ENCODE peak calls at places on chromosomes 12 and 14, in eight cellular contexts. U is lung; I is stomach; M is pancreas; K is hepatocyte; Z is transverse colon; E is neural progenitor cell; W is CD8-positive, alpha-beta memory T cell. G is an unnamed sample. For H3K4me1, the result is how much of the 10 kb centered on the place peaks cover.

GRCh38 chr12:44875417-44875953 is 630 bp downstream of the NELL2 start:
- DNase-seq in U (no peak), I (no peak), M (no peak), K (peak), Z (no peak), E (peak), W (no peak), G (peak)

GRCh38 chr14:32319368-32320049 is 9.6 kb upstream of the AKAP6 start:
- DNase-seq in U (no peak), I (no peak), M (no peak), K (no peak), Z (no peak), E (no peak), W (no peak), G (peak)

GRCh38 chr12:1797011-1797901 is 23.1 kb upstream of the LRTM2 start:
- DNase-seq in U (peak), I (peak), M (peak), K (no peak), Z (peak), E (no peak), W (peak), G (peak)

GRCh38 chr14:78967111-78967809 is 797.1 kb downstream of the NRXN3 start:
- DNase-seq in U (no peak), I (no peak), M (no peak), K (no peak), Z (no peak), E (no peak), W (no peak), G (no peak)

GRCh38 chr12:42744539-42745156 is 155.1 kb upstream of the PRICKLE1 start:
- DNase-seq in U (no peak), I (no peak), M (no peak), K (peak), Z (no peak), E (no peak), W (no peak), G (no peak)

GRCh38 chr12:131962069-131962468 is 12.3 kb downstream of the EP400 start:
- DNase-seq in U (no peak), I (no peak), M (no peak), K (no peak), Z (no peak), E (no peak), W (no peak), G (no peak)

GRCh38 chr12:54216580-54217308 is 28.0 kb upstream of the SMUG1 start:
- DNase-seq in U (peak), I (peak), M (peak), K (peak), Z (peak), E (peak), W (peak), G (peak)

GRCh38 chr14:34699873-34700621 is 14.3 kb downstream of the CFL2 start:
- DNase-seq in U (no peak), I (no peak), M (no peak), K (peak), Z (no peak), E (no peak), W (no peak), G (no peak)

GRCh38 chr14:71242237-71242748 is 335.0 kb downstream of the PCNX1 start:
- DNase-seq in U (no peak), I (no peak), M (no peak), K (peak), Z (no peak), E (no peak), W (no peak), G (no peak)

GRCh38 chr12:80551897-80552296 is 107.9 kb downstream of the PTPRQ start:
- DNase-seq in U (no peak), I (no peak), M (no peak), K (peak), Z (no peak), E (no peak), W (no peak), G (no peak)

GRCh38 chr14:37153483-37153882 is 18.9 kb downstream of the SLC25A21 start:
- DNase-seq in U (no peak), I (no peak), M (no peak), K (no peak), Z (no peak), E (no peak), W (no peak), G (no peak)

GRCh38 chr14:72443991-72444431 is 449.9 kb downstream of the DPF3 start:
- DNase-seq in U (no peak), I (no peak), M (no peak), K (no peak), Z (no peak), E (no peak), W (no peak), G (peak)

GRCh38 chr14:87992349-87992719 is 648 bp downstream of the GALC start:
- DNase-seq in U (no peak), I (no peak), M (no peak), K (no peak), Z (no peak), E (peak), W (no peak), G (peak)

GRCh38 chr12:53011889-53012288 is 5.6 kb downstream of the EIF4B start:
- DNase-seq in U (no peak), I (no peak), M (no peak), K (no peak), Z (no peak), E (no peak), W (no peak), G (peak)

GRCh38 chr14:74474376-74474775 is 18.7 kb downstream of the NPC2 start:
- DNase-seq in U (no peak), I (no peak), M (no peak), K (peak), Z (no peak), E (no peak), W (no peak), G (no peak)

GRCh38 chr12:55516391-55516790 is 24.2 kb downstream of the OR6C68 start:
- DNase-seq in U (no peak), I (no peak), M (no peak), K (no peak), Z (no peak), E (no peak), W (no peak), G (no peak)

GRCh38 chr14:96281486-96281885 is 25.5 kb downstream of the BDKRB1 start:
- DNase-seq in U (no peak), I (no peak), M (no peak), K (no peak), Z (no peak), E (no peak), W (no peak), G (no peak)

GRCh38 chr12:129127771-129128170 is 274.5 kb downstream of the GLT1D1 start:
- DNase-seq in U (no peak), I (no peak), M (no peak), K (no peak), Z (no peak), E (no peak), W (no peak), G (no peak)

GRCh38 chr12:26867084-26867483 is 34.1 kb upstream of the ITPR2 start:
- DNase-seq in U (no peak), I (no peak), M (no peak), K (no peak), Z (no peak), E (no peak), W (no peak), G (no peak)

GRCh38 chr12:47242426-47242825 is 162.7 kb upstream of the AMIGO2 start:
- DNase-seq in U (no peak), I (no peak), M (no peak), K (no peak), Z (no peak), E (no peak), W (no peak), G (no peak)

GRCh38 chr12:74111688-74112360 is 425.8 kb upstream of the ATXN7L3B start:
- DNase-seq in U (no peak), I (no peak), M (no peak), K (peak), Z (no peak), E (peak), W (no peak), G (no peak)

GRCh38 chr14:79842270-79842669 is 369.0 kb downstream of the DIO2 start:
- DNase-seq in U (no peak), I (no peak), M (peak), K (peak), Z (no peak), E (no peak), W (no peak), G (no peak)

GRCh38 chr14:75204106-75204505 is 27.7 kb upstream of the TMED10 start:
- DNase-seq in U (no peak), I (no peak), M (no peak), K (peak), Z (peak), E (no peak), W (no peak), G (peak)

GRCh38 chr12:49867580-49868341 is 24.9 kb upstream of the BCDIN3D start:
- DNase-seq in U (peak), I (no peak), M (no peak), K (peak), Z (no peak), E (no peak), W (no peak), G (peak)

GRCh38 chr12:14845350-14845750 is 2.0 kb upstream of the ART4 start:
- DNase-seq in U (peak), I (peak), M (no peak), K (peak), Z (peak), E (peak), W (no peak), G (peak)

GRCh38 chr14:91834571-91834970 is 32.8 kb downstream of the TC2N start:
- DNase-seq in U (no peak), I (no peak), M (no peak), K (no peak), Z (no peak), E (peak), W (no peak), G (no peak)

GRCh38 chr14:38078393-38078792 is 129.3 kb upstream of the SSTR1 start:
- DNase-seq in U (peak), I (peak), M (no peak), K (no peak), Z (peak), E (no peak), W (no peak), G (peak)

GRCh38 chr14:40870252-40870651 is 736.4 kb upstream of the LRFN5 start:
- DNase-seq in U (no peak), I (no peak), M (no peak), K (no peak), Z (no peak), E (no peak), W (no peak), G (no peak)

GRCh38 chr12:57616383-57617101 is 5.3 kb downstream of the ARHGEF25 start:
- DNase-seq in U (no peak), I (no peak), M (no peak), K (no peak), Z (no peak), E (no peak), W (no peak), G (no peak)

GRCh38 chr12:19031032-19031431 is 98.5 kb upstream of the PLEKHA5 start:
- DNase-seq in U (no peak), I (no peak), M (no peak), K (peak), Z (no peak), E (no peak), W (no peak), G (no peak)

GRCh38 chr12:104567832-104568490 is 111.2 kb downstream of the CHST11 start:
- DNase-seq in U (no peak), I (no peak), M (no peak), K (no peak), Z (no peak), E (no peak), W (peak), G (no peak)

GRCh38 chr14:46344327-46344937 is 307.1 kb downstream of the RPL10L start:
- DNase-seq in U (no peak), I (no peak), M (no peak), K (peak), Z (no peak), E (peak), W (no peak), G (peak)

GRCh38 chr12:108260039-108260438 is 79.1 kb downstream of the CMKLR1 start:
- DNase-seq in U (no peak), I (no peak), M (no peak), K (no peak), Z (no peak), E (no peak), W (no peak), G (no peak)

GRCh38 chr12:90085491-90086274 is 377.0 kb upstream of the ATP2B1 start:
- DNase-seq in U (no peak), I (no peak), M (no peak), K (no peak), Z (no peak), E (peak), W (no peak), G (no peak)

GRCh38 chr12:113934946-113935345 is 31.2 kb downstream of the RBM19 start:
- DNase-seq in U (no peak), I (no peak), M (no peak), K (no peak), Z (no peak), E (no peak), W (no peak), G (no peak)

GRCh38 chr12:113934060-113934829 is 31.9 kb downstream of the RBM19 start:
- DNase-seq in U (no peak), I (no peak), M (no peak), K (no peak), Z (no peak), E (no peak), W (no peak), G (no peak)

GRCh38 chr12:113931517-113931916 is 34.6 kb downstream of the RBM19 start:
- DNase-seq in U (no peak), I (no peak), M (no peak), K (no peak), Z (no peak), E (no peak), W (no peak), G (no peak)

GRCh38 chr12:113933201-113933786 is 32.8 kb downstream of the RBM19 start:
- DNase-seq in U (no peak), I (no peak), M (no peak), K (peak), Z (no peak), E (peak), W (no peak), G (no peak)

GRCh38 chr12:113932411-113933196 is 33.5 kb downstream of the RBM19 start:
- DNase-seq in U (no peak), I (no peak), M (no peak), K (peak), Z (no peak), E (peak), W (no peak), G (no peak)
- H3K4me1 ChIP-seq in U (under half), I (under half), M (under half), K (under half), Z (under half), E (half or more), W (under half), G (under half)

GRCh38 chr12:65894624-65895023 is 70.3 kb downstream of the HMGA2 start:
- DNase-seq in U (no peak), I (no peak), M (no peak), K (no peak), Z (no peak), E (no peak), W (no peak), G (peak)

GRCh38 chr12:65894127-65894526 is 69.8 kb downstream of the HMGA2 start:
- DNase-seq in U (no peak), I (no peak), M (no peak), K (no peak), Z (no peak), E (no peak), W (no peak), G (no peak)

GRCh38 chr12:65896743-65897142 is 72.5 kb downstream of the HMGA2 start:
- DNase-seq in U (no peak), I (no peak), M (no peak), K (no peak), Z (no peak), E (no peak), W (no peak), G (no peak)

GRCh38 chr12:65895031-65895430 is 70.7 kb downstream of the HMGA2 start:
- DNase-seq in U (no peak), I (no peak), M (no peak), K (no peak), Z (no peak), E (no peak), W (no peak), G (no peak)

DNA sequence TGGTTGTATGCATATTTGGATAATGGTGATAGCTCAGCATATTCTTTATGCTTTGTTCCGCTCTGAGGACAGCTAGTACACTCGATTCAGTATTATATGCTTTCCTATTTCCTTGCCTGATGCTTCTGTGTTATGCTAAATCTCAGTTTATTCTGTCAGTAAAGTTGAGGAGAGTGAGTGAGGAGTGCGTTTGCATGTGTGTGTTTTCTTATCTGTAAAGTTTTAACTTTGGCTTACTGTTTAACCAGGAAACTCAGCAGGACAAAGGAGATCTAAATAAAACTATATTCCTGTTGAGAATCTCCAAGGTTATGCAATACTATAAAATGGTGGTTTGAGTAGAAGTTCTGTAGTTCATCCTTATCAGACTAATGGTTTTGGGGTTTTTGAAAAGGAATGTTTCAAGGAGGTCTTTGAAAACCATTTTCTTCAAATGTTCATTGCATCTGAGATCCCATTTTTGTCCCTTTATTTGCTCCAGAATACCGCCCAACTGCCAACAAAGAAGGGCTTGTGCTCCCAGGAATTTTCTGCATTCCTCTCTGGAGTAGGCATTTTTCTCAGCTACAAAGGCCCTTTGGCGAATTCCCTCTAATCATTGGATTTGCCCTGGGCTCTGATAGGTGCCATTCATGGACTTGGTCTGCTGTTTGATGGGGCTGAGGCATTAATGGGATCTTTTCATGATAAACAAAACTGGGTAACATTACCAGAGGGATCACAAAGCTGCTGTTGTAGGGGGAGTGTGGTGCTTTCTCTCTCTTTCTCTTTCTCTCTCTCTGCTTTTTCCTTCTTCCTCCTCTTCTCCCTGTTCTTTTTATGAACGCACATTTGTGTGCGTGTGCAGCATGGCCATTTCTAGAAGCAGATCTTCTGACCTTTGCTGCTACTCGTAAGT is 71.7 kb downstream of the HMGA2 start:
- DNase-seq in U (no peak), I (no peak), M (no peak), K (peak), Z (no peak), E (peak), W (no peak), G (peak)
- H3K4me1 ChIP-seq in U (under half), I (under half), M (under half), K (half or more), Z (half or more), E (half or more), W (under half), G (under half)

GRCh38 chr12:113140706-113141105 is 5.1 kb upstream of the RASAL1 start:
- DNase-seq in U (no peak), I (no peak), M (no peak), K (no peak), Z (no peak), E (no peak), W (no peak), G (no peak)

GRCh38 chr12:113142886-113143329 is 6.6 kb upstream of the CFAP73 start:
- DNase-seq in U (no peak), I (no peak), M (no peak), K (no peak), Z (no peak), E (no peak), W (no peak), G (no peak)

GRCh38 chr12:113144771-113145170 is 4.8 kb upstream of the CFAP73 start:
- DNase-seq in U (no peak), I (no peak), M (no peak), K (no peak), Z (no peak), E (no peak), W (no peak), G (no peak)

GRCh38 chr12:113143959-113144358 is 5.6 kb upstream of the CFAP73 start:
- DNase-seq in U (no peak), I (no peak), M (no peak), K (no peak), Z (no peak), E (no peak), W (no peak), G (no peak)

DNA sequence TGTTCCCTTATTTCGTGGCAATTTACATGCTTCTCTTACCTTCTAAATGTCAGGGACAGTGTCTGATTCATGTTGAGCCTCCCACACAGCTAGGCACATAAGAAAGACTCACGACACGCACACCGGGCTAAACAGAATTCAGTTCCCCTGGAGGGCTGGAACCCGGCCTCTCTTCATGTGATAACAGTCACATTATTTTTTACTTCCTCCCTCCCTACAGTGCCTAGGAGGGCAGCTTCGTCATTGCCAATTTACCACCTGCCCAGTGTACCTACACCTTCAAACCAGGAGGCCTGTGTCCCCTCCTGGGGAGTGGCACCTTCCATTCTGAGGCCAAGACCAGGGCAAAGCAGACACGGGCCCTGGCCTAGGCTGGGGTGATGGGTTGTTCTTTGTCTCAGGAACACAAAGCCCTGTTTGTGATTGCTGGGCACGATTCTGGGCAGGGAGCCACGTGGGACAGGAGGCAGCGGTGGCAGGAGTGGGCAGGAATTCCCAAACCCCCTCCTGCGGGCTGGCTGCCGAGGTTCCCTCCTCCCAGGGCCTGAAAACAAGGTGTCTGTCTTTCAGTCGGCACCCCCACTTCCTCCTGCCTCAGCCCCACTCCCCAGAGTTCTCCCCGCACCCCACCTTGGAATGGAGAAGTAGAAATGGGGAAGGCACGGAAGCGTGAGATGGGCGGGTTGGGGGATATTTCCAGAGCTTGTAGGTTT is 6.8 kb upstream of the RASAL1 start:
- DNase-seq in U (no peak), I (peak), M (peak), K (no peak), Z (peak), E (no peak), W (no peak), G (peak)
- H3K4me1 ChIP-seq in U (under half), I (under half), M (under half), K (under half), Z (under half), E (under half), W (under half), G (under half)

GRCh38 chr14:105470812-105471771 is 3.5 kb upstream of the CRIP2 start:
- DNase-seq in U (no peak), I (no peak), M (peak), K (no peak), Z (no peak), E (peak), W (no peak), G (no peak)
- H3K4me1 ChIP-seq in U (under half), I (half or more), M (under half), K (under half), Z (under half), E (under half), W (under half), G (under half)

GRCh38 chr14:68934034-68934433 is 45.1 kb downstream of the ACTN1 start:
- DNase-seq in U (no peak), I (no peak), M (no peak), K (no peak), Z (no peak), E (no peak), W (no peak), G (no peak)

GRCh38 chr14:68931474-68932051 is 47.5 kb downstream of the ACTN1 start:
- DNase-seq in U (no peak), I (no peak), M (no peak), K (no peak), Z (no peak), E (no peak), W (no peak), G (no peak)

GRCh38 chr14:68931063-68931462 is 48.0 kb downstream of the ACTN1 start:
- DNase-seq in U (no peak), I (no peak), M (no peak), K (no peak), Z (no peak), E (no peak), W (no peak), G (no peak)

GRCh38 chr14:68932686-68933085 is 46.4 kb downstream of the ACTN1 start:
- DNase-seq in U (no peak), I (no peak), M (no peak), K (no peak), Z (no peak), E (no peak), W (no peak), G (no peak)

GRCh38 chr14:68932219-68932618 is 46.9 kb downstream of the ACTN1 start:
- DNase-seq in U (no peak), I (no peak), M (no peak), K (no peak), Z (no peak), E (no peak), W (no peak), G (no peak)
- H3K4me1 ChIP-seq in U (under half), I (half or more), M (under half), K (under half), Z (half or more), E (under half), W (under half), G (under half)

GRCh38 chr14:61571931-61572330 is 123.4 kb upstream of the HIF1A start:
- DNase-seq in U (no peak), I (no peak), M (no peak), K (no peak), Z (no peak), E (no peak), W (no peak), G (no peak)
- H3K4me1 ChIP-seq in U (under half), I (under half), M (under half), K (under half), Z (under half), E (half or more), W (under half), G (under half)

G was measured in small intestine.